ENCODE peak calls at places on chromosomes 3 and 15, in four cellular contexts. C, A, R and L are unnamed samples.

GRCh38 chr15:73982251-73982962 is 9.7 kb downstream of the STOML1 start:
- DNase-seq in C (peak), A (peak), R (peak), L (no peak)

GRCh38 chr15:91694131-91694828 is 159.2 kb upstream of the SLCO3A1 start:
- DNase-seq in C (no peak), A (peak), R (no peak), L (peak)

GRCh38 chr3:123036352-123037014 is 8.9 kb upstream of the SEMA5B start:
- DNase-seq in C (no peak), A (no peak), R (no peak), L (peak)

GRCh38 chr3:159074756-159075155 is 272.9 kb downstream of the MFSD1 start:
- DNase-seq in C (no peak), A (no peak), R (no peak), L (no peak)

GRCh38 chr3:45011756-45012441 is 14.2 kb upstream of the CLEC3B start:
- DNase-seq in C (peak), A (peak), R (peak), L (peak)

GRCh38 chr15:96181873-96182301 is 148.6 kb upstream of the NR2F2 start:
- DNase-seq in C (peak), A (peak), R (peak), L (peak)

GRCh38 chr3:8509961-8510360 is 8.3 kb downstream of the LMCD1 start:
- DNase-seq in C (peak), A (no peak), R (no peak), L (peak)

GRCh38 chr3:131868203-131868602 is 166.6 kb downstream of the CPNE4 start:
- DNase-seq in C (no peak), A (no peak), R (no peak), L (no peak)

GRCh38 chr3:115359507-115359906 is 212.4 kb upstream of the ZBTB20 start:
- DNase-seq in C (no peak), A (no peak), R (no peak), L (no peak)

GRCh38 chr3:100650651-100651611 is 41.5 kb downstream of the ADGRG7 start:
- DNase-seq in C (no peak), A (no peak), R (no peak), L (no peak)

GRCh38 chr3:168342946-168343856 is 247.5 kb upstream of the GOLIM4 start:
- DNase-seq in C (no peak), A (no peak), R (no peak), L (no peak)

GRCh38 chr3:129651316-129652202 is 45.1 kb upstream of the PLXND1 start:
- DNase-seq in C (peak), A (no peak), R (peak), L (peak)

GRCh38 chr3:31918179-31919165 is 62.6 kb downstream of the OSBPL10 start:
- DNase-seq in C (no peak), A (no peak), R (no peak), L (no peak)

GRCh38 chr3:123559040-123559861 is 25.6 kb downstream of the HACD2 start:
- DNase-seq in C (peak), A (no peak), R (no peak), L (peak)

GRCh38 chr3:129026728-129027543 is 25.8 kb downstream of the EFCC1 start:
- DNase-seq in C (no peak), A (peak), R (no peak), L (no peak)

GRCh38 chr15:78298983-78299301 is 467 bp downstream of the SKIC8 start:
- DNase-seq in C (no peak), A (no peak), R (no peak), L (no peak)

GRCh38 chr3:118628704-118629341 is 405.8 kb downstream of the IGSF11 start:
- DNase-seq in C (peak), A (peak), R (peak), L (peak)

GRCh38 chr3:29346828-29347227 is 66.0 kb downstream of the RBMS3 start:
- DNase-seq in C (peak), A (no peak), R (peak), L (peak)

GRCh38 chr3:15812183-15812582 is 14.4 kb upstream of the ANKRD28 start:
- DNase-seq in C (no peak), A (no peak), R (no peak), L (no peak)

GRCh38 chr15:74213858-74214284 is 11.3 kb upstream of the STRA6 start:
- DNase-seq in C (no peak), A (no peak), R (no peak), L (no peak)

GRCh38 chr3:80993241-80993945 is 768.1 kb downstream of the GBE1 start:
- DNase-seq in C (no peak), A (no peak), R (no peak), L (no peak)

GRCh38 chr3:68007621-68008226 is 353.3 kb upstream of the SUCLG2 start:
- DNase-seq in C (no peak), A (no peak), R (no peak), L (no peak)

GRCh38 chr3:195208183-195208582 is 62.8 kb downstream of the XXYLT1 start:
- DNase-seq in C (no peak), A (no peak), R (no peak), L (no peak)

GRCh38 chr3:46895204-46895660 is 17.7 kb downstream of the PTH1R start:
- DNase-seq in C (no peak), A (peak), R (no peak), L (no peak)

GRCh38 chr3:101928890-101929289 is 79.6 kb downstream of the NFKBIZ start:
- DNase-seq in C (no peak), A (no peak), R (no peak), L (no peak)

GRCh38 chr3:50675179-50676030 is 678 bp downstream of the DOCK3 start:
- DNase-seq in C (no peak), A (peak), R (no peak), L (no peak)

GRCh38 chr15:66591322-66591862 is 25.6 kb upstream of the LCTL start:
- DNase-seq in C (no peak), A (no peak), R (no peak), L (no peak)

GRCh38 chr15:78325092-78325843 is 14.9 kb upstream of the CRABP1 start:
- DNase-seq in C (no peak), A (peak), R (no peak), L (no peak)

GRCh38 chr15:101445562-101446526 is 43.7 kb downstream of the PCSK6 start:
- DNase-seq in C (no peak), A (peak), R (no peak), L (no peak)

GRCh38 chr3:43733459-43734384 is 43.0 kb downstream of the ABHD5 start:
- DNase-seq in C (no peak), A (peak), R (peak), L (no peak)

GRCh38 chr3:37762286-37762685 is 99.4 kb upstream of the CTDSPL start:
- DNase-seq in C (no peak), A (no peak), R (no peak), L (no peak)

GRCh38 chr3:18069564-18069963 is 327.1 kb upstream of the TBC1D5 start:
- DNase-seq in C (no peak), A (no peak), R (no peak), L (no peak)

GRCh38 chr15:36996538-36997181 is 103.7 kb downstream of the MEIS2 start:
- DNase-seq in C (no peak), A (no peak), R (no peak), L (no peak)

GRCh38 chr3:156259896-156260788 is 139.8 kb downstream of the KCNAB1 start:
- DNase-seq in C (no peak), A (no peak), R (no peak), L (no peak)

GRCh38 chr3:171334465-171334811 is 125.8 kb downstream of the TNIK start:
- DNase-seq in C (no peak), A (peak), R (no peak), L (no peak)

GRCh38 chr15:73175382-73175781 is 123.1 kb downstream of the NEO1 start:
- DNase-seq in C (no peak), A (no peak), R (no peak), L (no peak)

GRCh38 chr3:170049146-170050000 is 11.6 kb downstream of the GPR160 start:
- DNase-seq in C (no peak), A (no peak), R (no peak), L (no peak)

GRCh38 chr3:101068876-101069606 is 75.8 kb upstream of the ABI3BP start:
- DNase-seq in C (no peak), A (no peak), R (no peak), L (no peak)

GRCh38 chr3:127690106-127690505 is 17.4 kb downstream of the ABTB1 start:
- DNase-seq in C (no peak), A (peak), R (no peak), L (no peak)

GRCh38 chr3:184174646-184175492 is at the start of gene AP2M1:
- DNase-seq in C (peak), A (peak), R (peak), L (peak)
- TF ChIP-seq CTCF in C (no peak), A (no peak), R (no peak), L (no peak)

DNA sequence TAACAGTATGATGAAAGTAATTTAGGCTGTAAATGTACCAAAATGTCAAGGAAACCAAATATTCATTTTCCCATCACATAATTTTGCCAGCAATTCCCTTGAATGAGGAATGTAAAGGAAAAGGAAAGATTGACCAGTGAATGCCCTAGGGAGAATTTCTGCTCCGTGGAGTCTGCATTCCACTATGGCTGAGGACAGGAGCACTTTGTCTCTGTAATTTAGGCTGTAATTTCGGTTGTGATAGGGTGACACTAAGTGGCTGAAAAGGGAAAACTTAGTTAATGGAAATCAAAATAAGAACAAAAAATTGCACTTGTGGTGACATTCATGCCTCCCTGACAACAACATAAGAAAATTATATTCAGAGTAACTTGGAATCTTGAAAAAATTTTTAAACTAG is 8.3 kb upstream of the TMEM207 start:
- DNase-seq in C (no peak), A (no peak), R (no peak), L (no peak)
- TF ChIP-seq CTCF in C (no peak), A (no peak), R (no peak), L (no peak)

GRCh38 chr15:70252936-70253280 is 155.2 kb upstream of the TLE3 start:
- DNase-seq in C (no peak), A (no peak), R (no peak), L (no peak)

GRCh38 chr15:70257047-70257446 is 159.3 kb upstream of the TLE3 start:
- DNase-seq in C (no peak), A (no peak), R (no peak), L (no peak)

GRCh38 chr15:70253461-70254156 is 155.9 kb upstream of the TLE3 start:
- DNase-seq in C (no peak), A (no peak), R (no peak), L (no peak)

GRCh38 chr15:70252056-70252935 is 154.6 kb upstream of the TLE3 start:
- DNase-seq in C (no peak), A (no peak), R (no peak), L (no peak)

DNA sequence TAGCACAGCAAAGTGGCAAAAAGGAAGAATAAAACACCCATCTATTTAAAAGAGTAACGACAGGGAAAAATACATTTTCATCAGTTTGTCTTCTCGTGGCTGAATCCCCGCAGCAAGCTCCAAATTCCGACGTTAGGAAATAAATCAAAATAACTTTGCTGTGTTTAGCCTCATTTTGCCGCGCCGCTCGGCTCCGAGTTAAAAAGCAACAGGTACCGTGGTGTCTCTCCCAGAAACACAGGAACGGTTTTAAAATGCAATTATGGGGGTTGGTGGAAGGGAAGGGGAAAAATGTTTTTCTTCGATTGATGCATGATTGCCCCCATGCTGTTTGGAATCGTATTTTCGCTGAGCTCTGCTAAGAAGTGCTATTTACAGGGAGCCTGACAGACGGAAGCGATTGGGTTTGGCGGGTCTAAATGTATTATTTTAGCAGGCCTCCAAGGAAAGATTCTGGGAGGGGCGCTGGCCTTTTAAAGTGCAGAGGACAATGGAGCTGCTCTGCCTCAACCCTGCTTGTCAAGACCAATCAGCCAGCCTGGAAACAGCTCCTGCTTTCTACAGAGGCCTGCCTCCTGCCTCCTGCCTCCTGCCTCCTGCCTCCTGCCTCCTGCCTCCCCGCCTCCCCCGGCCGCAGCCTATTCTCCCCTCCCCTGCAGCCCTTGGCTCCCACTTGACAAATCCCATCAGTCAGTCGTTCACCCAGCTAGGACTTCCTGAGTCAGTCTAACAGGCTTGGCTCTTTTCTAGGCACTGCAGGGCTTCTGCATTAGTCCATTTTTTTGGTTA is 156.7 kb upstream of the TLE3 start:
- DNase-seq in C (no peak), A (no peak), R (no peak), L (no peak)
- TF ChIP-seq CTCF in C (no peak), A (no peak), R (no peak), L (no peak)

DNA sequence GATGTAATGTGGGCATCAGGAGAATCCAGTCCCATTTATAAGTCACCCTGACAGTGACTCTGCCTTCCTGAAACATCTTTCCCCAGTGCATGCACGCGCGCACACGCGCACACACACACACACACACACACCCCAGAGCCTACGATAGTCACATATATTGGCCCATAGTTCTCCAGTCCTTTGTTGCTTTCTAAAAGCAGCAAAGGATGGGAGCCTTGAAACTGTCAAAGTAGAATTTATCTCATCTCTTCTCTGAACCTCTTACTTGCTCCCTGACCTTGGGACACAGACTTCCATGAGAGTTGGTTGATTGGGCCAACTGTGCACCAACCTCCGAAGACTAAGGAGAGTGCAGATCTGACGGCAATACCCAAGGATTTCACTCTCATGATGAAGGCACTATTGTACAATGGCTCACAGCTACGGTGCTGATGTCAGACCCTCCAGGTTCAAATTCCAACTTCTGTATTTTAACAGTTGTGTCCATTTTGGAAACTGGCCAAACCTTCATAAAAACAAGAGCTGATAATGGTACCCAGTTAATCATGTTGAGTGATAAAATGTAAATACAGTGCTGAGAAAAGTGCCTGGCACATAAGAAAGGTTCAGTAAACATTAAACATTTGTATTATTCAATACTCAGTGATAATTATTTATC is 8.3 kb downstream of the CPA3 start:
- DNase-seq in C (no peak), A (no peak), R (no peak), L (no peak)
- TF ChIP-seq CTCF in C (no peak), A (no peak), R (no peak), L (no peak)

GRCh38 chr3:151166161-151166560 is 36.9 kb downstream of the GPR171 start:
- DNase-seq in C (no peak), A (no peak), R (no peak), L (no peak)
- TF ChIP-seq CTCF in C (no peak), A (no peak), R (no peak), L (no peak)

DNA sequence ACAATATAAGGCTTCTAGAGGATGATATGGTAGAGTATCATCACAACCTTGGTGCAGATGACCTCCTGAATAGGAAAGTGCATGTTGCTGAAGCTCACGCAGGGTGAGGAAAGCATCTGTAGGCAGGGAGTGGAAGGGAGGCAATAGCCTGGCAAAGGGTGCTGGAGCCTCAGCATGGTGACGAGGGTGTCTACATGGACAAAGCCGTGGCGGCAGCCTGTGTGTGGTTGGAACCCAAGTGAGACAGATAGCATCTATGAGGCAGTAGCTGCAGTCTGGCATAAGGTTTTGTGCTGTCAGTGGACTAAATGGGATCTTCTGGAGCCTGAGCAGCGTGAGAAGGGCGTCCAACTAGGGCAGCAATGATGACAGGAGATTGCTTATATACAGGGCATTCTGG is 132.5 kb downstream of the DLG1 start:
- DNase-seq in C (no peak), A (no peak), R (no peak), L (no peak)
- TF ChIP-seq CTCF in C (no peak), A (no peak), R (no peak), L (no peak)

DNA sequence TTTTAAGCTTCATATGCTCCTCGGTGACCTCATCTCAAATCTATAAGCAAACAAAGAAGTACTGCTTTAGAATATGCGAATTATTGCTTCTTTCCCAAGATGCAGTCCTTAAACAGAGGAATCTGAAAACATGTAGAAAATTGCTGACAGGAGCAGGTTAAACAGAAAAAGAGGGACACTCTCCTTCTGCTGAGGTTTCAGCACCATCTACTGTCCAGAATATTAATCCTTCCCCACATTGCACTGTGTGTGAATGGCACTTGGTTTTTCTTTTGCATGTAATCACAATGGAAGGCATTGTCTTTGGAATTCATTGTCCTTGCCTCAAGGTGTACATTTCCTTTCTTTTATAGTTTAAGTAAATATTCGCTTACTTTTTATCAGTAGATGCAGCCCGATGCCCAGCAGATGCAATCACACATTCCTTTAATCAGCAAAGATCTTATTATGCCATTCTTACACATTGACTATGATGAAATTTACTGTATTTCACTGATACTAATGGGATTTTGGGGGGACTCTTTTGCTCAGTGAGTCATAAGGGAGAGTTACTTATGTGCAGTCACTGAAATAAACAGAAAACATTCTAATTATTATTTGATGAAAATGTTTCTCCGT is 94.6 kb downstream of the IL5RA start:
- DNase-seq in C (no peak), A (no peak), R (no peak), L (no peak)
- TF ChIP-seq CTCF in C (no peak), A (peak), R (no peak), L (no peak)

DNA sequence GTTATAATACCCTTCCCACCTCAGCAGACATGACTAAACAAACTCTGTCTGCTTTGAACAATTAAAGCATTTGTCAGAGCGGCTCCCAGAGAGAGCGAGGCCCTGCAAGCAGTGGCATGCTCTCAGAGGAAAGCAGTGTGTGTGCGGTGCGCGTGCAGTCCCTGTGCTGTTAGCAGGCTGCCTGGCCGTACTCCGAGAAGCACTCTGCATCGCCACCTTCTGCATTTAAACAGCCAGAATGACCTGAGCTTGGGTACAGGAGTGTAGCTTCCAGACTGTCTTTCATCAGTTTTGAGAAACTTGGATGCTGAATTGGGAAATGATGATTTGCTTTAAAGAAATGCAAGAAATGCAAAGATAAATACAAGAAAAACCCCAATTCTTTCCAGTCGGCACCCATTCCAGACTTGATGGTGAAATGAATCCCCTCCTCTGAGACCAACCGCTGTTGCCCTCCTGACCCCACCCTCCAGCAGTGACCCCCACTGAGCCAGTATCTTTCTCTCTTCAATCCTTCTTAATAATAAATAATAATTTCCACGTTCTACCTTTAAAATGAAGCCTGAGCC is 113.5 kb downstream of the VGLL4 start:
- DNase-seq in C (no peak), A (peak), R (peak), L (peak)
- TF ChIP-seq CTCF in C (no peak), A (peak), R (peak), L (peak)